ENCODE peak calls at places on chromosomes 5 and 9, in four cellular contexts. One of them, this sample, is unnamed.

GRCh38 chr9:127940598-127940997 is 2.9 kb upstream of the DPM2 start:
- DNase-seq in body of pancreas: no peak
- DNase-seq in heart left ventricle: no peak
- DNase-seq in fibroblast of mammary gland: no peak
- DNase-seq in this sample: no peak

GRCh38 chr9:34518896-34519295 is 3.9 kb downstream of the ENHO start:
- DNase-seq in body of pancreas: no peak
- DNase-seq in fibroblast of mammary gland: no peak
- DNase-seq in heart left ventricle: no peak
- DNase-seq in this sample: no peak

GRCh38 chr9:137458194-137459146 is 664 bp downstream of the NSMF start:
- DNase-seq in body of pancreas: peak
- DNase-seq in heart left ventricle: peak
- DNase-seq in fibroblast of mammary gland: no peak
- DNase-seq in this sample: no peak

GRCh38 chr5:168427224-168427623 is 59.0 kb upstream of the RARS1 start:
- DNase-seq in body of pancreas: no peak
- DNase-seq in heart left ventricle: no peak
- DNase-seq in fibroblast of mammary gland: no peak
- DNase-seq in this sample: no peak

GRCh38 chr5:168334161-168335094 is 43.0 kb downstream of the WWC1 start:
- DNase-seq in heart left ventricle: no peak
- DNase-seq in fibroblast of mammary gland: peak
- DNase-seq in body of pancreas: peak
- DNase-seq in this sample: peak

GRCh38 chr5:56759521-56759920 is 55.8 kb upstream of the MAP3K1 start:
- DNase-seq in fibroblast of mammary gland: no peak
- DNase-seq in body of pancreas: peak
- DNase-seq in heart left ventricle: no peak
- DNase-seq in this sample: no peak

GRCh38 chr5:10746711-10747110 is 14.3 kb downstream of the DAP start:
- DNase-seq in body of pancreas: peak
- DNase-seq in fibroblast of mammary gland: no peak
- DNase-seq in heart left ventricle: no peak
- DNase-seq in this sample: no peak

GRCh38 chr5:27474395-27474794 is 436.0 kb upstream of the CDH9 start:
- DNase-seq in heart left ventricle: no peak
- DNase-seq in body of pancreas: no peak
- DNase-seq in fibroblast of mammary gland: no peak
- DNase-seq in this sample: peak

GRCh38 chr5:56625577-56625976 is 189.8 kb upstream of the MAP3K1 start:
- DNase-seq in body of pancreas: no peak
- DNase-seq in heart left ventricle: no peak
- DNase-seq in fibroblast of mammary gland: peak
- DNase-seq in this sample: peak

GRCh38 chr5:144484124-144484897 is 313.6 kb downstream of the KCTD16 start:
- DNase-seq in heart left ventricle: no peak
- DNase-seq in fibroblast of mammary gland: peak
- DNase-seq in body of pancreas: no peak
- DNase-seq in this sample: peak

GRCh38 chr9:13915591-13916301 is 398.2 kb downstream of the NFIB start:
- DNase-seq in fibroblast of mammary gland: peak
- DNase-seq in heart left ventricle: no peak
- DNase-seq in body of pancreas: no peak
- DNase-seq in this sample: peak

GRCh38 chr9:107881625-107882300 is 392.2 kb upstream of the KLF4 start:
- DNase-seq in body of pancreas: no peak
- DNase-seq in heart left ventricle: no peak
- DNase-seq in fibroblast of mammary gland: no peak
- DNase-seq in this sample: peak

GRCh38 chr9:13111778-13112177 is 167.7 kb downstream of the MPDZ start:
- DNase-seq in heart left ventricle: no peak
- DNase-seq in fibroblast of mammary gland: peak
- DNase-seq in body of pancreas: no peak
- DNase-seq in this sample: no peak

GRCh38 chr5:132437604-132438275 is 52.8 kb downstream of the IRF1 start:
- DNase-seq in body of pancreas: peak
- DNase-seq in heart left ventricle: peak
- DNase-seq in fibroblast of mammary gland: peak
- DNase-seq in this sample: peak

GRCh38 chr5:110377411-110378392 is 348.8 kb downstream of the TMEM232 start:
- DNase-seq in body of pancreas: no peak
- DNase-seq in fibroblast of mammary gland: peak
- DNase-seq in heart left ventricle: no peak
- DNase-seq in this sample: peak

GRCh38 chr9:131173995-131174394 is 48.6 kb downstream of the NUP214 start:
- DNase-seq in heart left ventricle: no peak
- DNase-seq in body of pancreas: no peak
- DNase-seq in fibroblast of mammary gland: no peak
- DNase-seq in this sample: no peak

GRCh38 chr5:136061630-136062381 is 33.0 kb downstream of the TGFBI start:
- DNase-seq in body of pancreas: no peak
- DNase-seq in fibroblast of mammary gland: no peak
- DNase-seq in heart left ventricle: no peak
- DNase-seq in this sample: no peak

DNA sequence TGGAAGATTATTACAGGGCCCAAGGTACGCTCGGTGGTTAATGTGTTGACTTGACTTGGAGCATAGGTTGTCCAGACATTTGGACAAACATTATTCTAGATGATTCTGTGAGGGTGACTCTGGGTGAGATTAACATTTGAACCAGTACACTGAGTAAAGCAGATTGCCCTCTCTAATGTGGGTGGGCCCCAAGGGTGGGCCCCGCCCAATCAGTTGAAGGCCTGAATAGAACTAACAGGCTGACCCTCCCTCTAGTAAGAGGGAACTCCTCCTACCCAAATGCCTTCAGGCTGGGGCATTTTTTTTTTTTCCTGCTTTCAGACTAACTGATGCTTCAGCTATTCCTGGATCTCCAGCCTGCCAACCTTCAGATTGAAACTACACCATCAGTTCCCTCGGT is 338.0 kb upstream of the BRINP1 start:
- DNase-seq in body of pancreas: no peak
- DNase-seq in heart left ventricle: no peak
- DNase-seq in fibroblast of mammary gland: no peak
- DNase-seq in this sample: no peak
- H3K4me3 ChIP-seq in body of pancreas: no peak
- H3K4me3 ChIP-seq in heart left ventricle: no peak
- H3K4me3 ChIP-seq in fibroblast of mammary gland: no peak
- H3K4me3 ChIP-seq in this sample: no peak

GRCh38 chr5:96433066-96433447 is at the start of gene PCSK1:
- DNase-seq in body of pancreas: peak
- DNase-seq in fibroblast of mammary gland: peak
- DNase-seq in heart left ventricle: no peak
- DNase-seq in this sample: no peak
- TF ChIP-seq CTCF in body of pancreas: no peak
- TF ChIP-seq CTCF in fibroblast of mammary gland: no peak
- TF ChIP-seq CTCF in heart left ventricle: no peak
- TF ChIP-seq CTCF in this sample: no peak

GRCh38 chr9:91883503-91883902 is 66.5 kb downstream of the ROR2 start:
- DNase-seq in body of pancreas: no peak
- DNase-seq in heart left ventricle: no peak
- DNase-seq in fibroblast of mammary gland: no peak
- DNase-seq in this sample: no peak

GRCh38 chr9:91884746-91885687 is 65.0 kb downstream of the ROR2 start:
- DNase-seq in heart left ventricle: no peak
- DNase-seq in fibroblast of mammary gland: peak
- DNase-seq in body of pancreas: no peak
- DNase-seq in this sample: peak

GRCh38 chr9:91884153-91884552 is 65.9 kb downstream of the ROR2 start:
- DNase-seq in body of pancreas: no peak
- DNase-seq in fibroblast of mammary gland: no peak
- DNase-seq in heart left ventricle: no peak
- DNase-seq in this sample: no peak

GRCh38 chr9:91886433-91887031 is 63.5 kb downstream of the ROR2 start:
- DNase-seq in body of pancreas: no peak
- DNase-seq in fibroblast of mammary gland: no peak
- DNase-seq in heart left ventricle: no peak
- DNase-seq in this sample: peak

DNA sequence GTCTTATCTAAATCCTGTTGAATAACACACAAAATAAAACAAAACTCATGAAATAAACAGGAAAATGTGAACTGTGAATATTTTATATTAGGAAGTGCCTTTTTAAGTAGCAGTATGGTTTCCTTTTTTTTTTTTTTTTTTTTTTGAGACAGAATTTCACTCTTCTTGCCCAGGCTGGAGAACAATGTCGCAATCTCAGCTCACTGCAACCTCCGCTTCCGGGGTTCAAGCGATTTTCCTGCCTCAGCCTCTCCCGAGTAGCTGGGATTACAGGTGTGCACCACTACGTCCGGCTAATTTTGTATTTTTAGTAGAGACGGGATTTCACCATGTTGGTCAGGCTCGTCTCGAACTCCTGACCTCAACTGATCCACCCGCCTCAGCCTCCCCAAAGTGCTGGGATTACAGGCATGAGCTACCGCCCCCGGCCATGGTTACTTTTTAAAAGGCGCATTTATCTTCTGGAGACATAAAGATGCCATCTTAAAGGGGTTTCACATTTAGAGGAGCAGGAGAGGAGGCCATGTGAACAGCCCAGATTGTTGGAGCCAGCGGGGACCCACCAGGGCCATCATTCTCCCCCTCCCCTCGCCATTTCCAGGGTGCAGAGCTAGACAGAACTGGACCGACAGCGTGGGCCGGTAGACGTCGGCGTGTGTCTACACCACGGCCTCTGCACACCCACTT is 64.1 kb downstream of the ROR2 start:
- DNase-seq in fibroblast of mammary gland: no peak
- DNase-seq in heart left ventricle: no peak
- DNase-seq in body of pancreas: no peak
- DNase-seq in this sample: no peak
- H3K4me3 ChIP-seq in fibroblast of mammary gland: no peak
- H3K4me3 ChIP-seq in heart left ventricle: no peak
- H3K4me3 ChIP-seq in body of pancreas: no peak
- H3K4me3 ChIP-seq in this sample: peak

DNA sequence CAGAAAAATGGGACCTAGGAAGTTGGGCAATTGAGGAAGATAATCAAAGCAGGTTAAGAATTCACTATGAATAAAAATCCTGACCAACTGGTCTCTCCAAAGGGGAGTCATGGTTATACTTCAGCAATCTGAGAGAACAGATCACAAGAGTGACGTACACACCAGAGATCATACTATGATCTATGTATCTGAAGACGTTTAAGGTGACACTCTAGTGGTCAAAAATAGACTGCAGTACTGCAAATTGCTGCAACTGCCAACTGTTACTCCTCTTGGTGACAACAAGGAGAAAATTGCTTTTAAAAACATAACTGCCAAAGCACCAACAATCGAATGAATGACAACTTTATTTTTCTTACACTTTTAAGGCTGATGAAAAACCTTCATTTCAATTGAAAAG is 4.9 kb downstream of the AK6 start:
- DNase-seq in body of pancreas: no peak
- DNase-seq in fibroblast of mammary gland: peak
- DNase-seq in heart left ventricle: no peak
- DNase-seq in this sample: peak
- TF ChIP-seq CTCF in body of pancreas: no peak
- TF ChIP-seq CTCF in fibroblast of mammary gland: peak
- TF ChIP-seq CTCF in heart left ventricle: no peak
- TF ChIP-seq CTCF in this sample: peak

GRCh38 chr5:37519304-37519703 is 140.2 kb downstream of the WDR70 start:
- DNase-seq in body of pancreas: no peak
- DNase-seq in heart left ventricle: no peak
- DNase-seq in fibroblast of mammary gland: no peak
- DNase-seq in this sample: no peak

GRCh38 chr5:37514946-37515345 is 135.8 kb downstream of the WDR70 start:
- DNase-seq in body of pancreas: no peak
- DNase-seq in heart left ventricle: no peak
- DNase-seq in fibroblast of mammary gland: no peak
- DNase-seq in this sample: no peak

GRCh38 chr5:37519807-37520206 is 140.7 kb downstream of the WDR70 start:
- DNase-seq in heart left ventricle: no peak
- DNase-seq in fibroblast of mammary gland: no peak
- DNase-seq in body of pancreas: no peak
- DNase-seq in this sample: no peak

GRCh38 chr5:37517686-37518085 is 138.6 kb downstream of the WDR70 start:
- DNase-seq in body of pancreas: no peak
- DNase-seq in heart left ventricle: no peak
- DNase-seq in fibroblast of mammary gland: no peak
- DNase-seq in this sample: no peak

DNA sequence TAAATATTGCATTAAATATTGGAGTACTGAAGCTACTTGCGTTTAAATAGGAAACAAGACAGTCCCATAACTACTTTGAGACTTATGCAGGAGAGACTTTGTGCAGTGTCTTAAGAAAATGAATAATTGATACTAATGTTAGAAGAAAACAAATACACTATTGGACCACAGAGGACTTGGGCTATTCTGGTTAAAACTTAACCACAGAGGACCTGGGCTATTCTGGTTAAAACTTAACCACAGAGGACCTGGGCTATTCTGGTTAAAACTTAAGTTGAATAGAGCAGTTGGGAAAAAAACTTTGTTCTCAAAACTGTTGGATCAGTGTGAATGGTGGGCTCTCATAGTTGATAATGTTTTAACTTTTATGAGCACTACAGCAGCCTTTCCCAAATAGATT is 141.7 kb downstream of the WDR70 start:
- DNase-seq in body of pancreas: no peak
- DNase-seq in heart left ventricle: no peak
- DNase-seq in fibroblast of mammary gland: no peak
- DNase-seq in this sample: no peak
- H3K4me3 ChIP-seq in body of pancreas: no peak
- H3K4me3 ChIP-seq in heart left ventricle: no peak
- H3K4me3 ChIP-seq in fibroblast of mammary gland: no peak
- H3K4me3 ChIP-seq in this sample: no peak

DNA sequence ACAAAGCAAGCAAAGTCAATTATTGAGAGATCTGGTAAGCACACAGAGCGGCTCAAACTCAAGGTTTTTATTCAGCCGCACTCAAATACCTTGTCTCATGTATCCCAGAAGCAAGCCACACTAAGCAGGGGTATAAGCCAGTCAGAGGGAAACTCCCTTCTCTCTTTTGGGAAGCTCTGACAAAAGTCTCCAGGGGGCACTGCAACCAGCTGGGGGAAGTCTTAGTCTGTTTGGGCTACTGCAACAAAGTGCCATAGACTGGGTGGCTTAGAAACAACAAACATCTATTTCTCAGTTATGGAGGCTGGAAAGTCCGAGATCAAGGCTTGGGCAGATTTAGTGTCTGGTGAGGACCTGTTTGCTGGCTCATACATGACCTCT is 246.0 kb downstream of the ENC1 start:
- DNase-seq in body of pancreas: no peak
- DNase-seq in heart left ventricle: no peak
- DNase-seq in fibroblast of mammary gland: no peak
- DNase-seq in this sample: no peak
- TF ChIP-seq CTCF in body of pancreas: no peak
- TF ChIP-seq CTCF in heart left ventricle: no peak
- TF ChIP-seq CTCF in fibroblast of mammary gland: no peak
- TF ChIP-seq CTCF in this sample: peak

DNA sequence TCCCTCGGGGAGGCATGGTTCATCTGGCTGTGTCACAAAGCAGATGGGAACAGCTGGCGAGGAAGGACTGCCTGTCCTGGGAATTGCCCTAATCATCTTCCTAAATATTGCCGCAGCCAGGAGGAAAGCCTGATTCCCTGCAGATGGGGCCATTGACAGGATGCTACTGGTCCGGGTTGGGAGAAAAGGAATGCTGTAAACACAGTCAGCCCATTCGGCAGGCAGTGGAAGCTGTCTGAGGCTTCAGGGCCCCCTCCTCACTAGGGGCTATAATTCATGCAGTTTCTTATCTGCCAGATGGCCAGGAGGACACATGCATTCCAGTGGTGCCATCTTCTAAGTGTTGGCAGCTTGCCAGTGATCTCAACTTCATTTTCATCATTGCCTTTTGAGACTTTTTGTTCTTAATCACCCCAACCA is 110.3 kb downstream of the KCNIP1 start:
- DNase-seq in heart left ventricle: no peak
- DNase-seq in fibroblast of mammary gland: no peak
- DNase-seq in body of pancreas: no peak
- DNase-seq in this sample: no peak
- H3K4me3 ChIP-seq in heart left ventricle: no peak
- H3K4me3 ChIP-seq in fibroblast of mammary gland: no peak
- H3K4me3 ChIP-seq in body of pancreas: no peak
- H3K4me3 ChIP-seq in this sample: no peak

This sample was measured in choroid plexus epithelial cell.